ENCODE peak calls at places on chromosomes 11 and 22, in eight cellular contexts. I is HCT116; T is IMR-90; Y is aorta; J is transverse colon; R is colonic mucosa; H is effector memory CD4-positive, alpha-beta T cell; N is CD4-positive, alpha-beta memory T cell. S is an unnamed sample.
A peak's percentile ranks its signal among the peaks of the same experiment; 100 is the strongest.

GRCh38 chr11:43119275-43119970 is 192.4 kb upstream of the API5 start:
- DNase-seq in I (no peak), T (no peak), Y (no peak), J (no peak), R (no peak), H (no peak), N (no peak), S (no peak)

GRCh38 chr11:106072804-106073203 is 4.3 kb downstream of the KBTBD3 start:
- DNase-seq in I (no peak), T (no peak), Y (no peak), J (no peak), R (no peak), H (no peak), N (no peak), S (no peak)

GRCh38 chr11:353315-353857 is 15.9 kb upstream of the B4GALNT4 start:
- DNase-seq in I (no peak), T (peak; percentile 77), Y (peak; percentile 94), J (peak; percentile 73), R (peak; percentile 66), H (no peak), N (no peak), S (peak; percentile 69)

GRCh38 chr11:68686486-68686885 is 2.1 kb downstream of the GAL start:
- DNase-seq in I (no peak), T (no peak), Y (no peak), J (no peak), R (no peak), H (no peak), N (no peak), S (no peak)

GRCh38 chr22:48710410-48710809 is 1117.3 kb downstream of the BRD1 start:
- DNase-seq in I (no peak), T (no peak), Y (peak; percentile 59), J (no peak), R (no peak), H (no peak), N (no peak), S (peak; percentile 23)

GRCh38 chr11:69915501-69916250 is 96.5 kb upstream of the FGF3 start:
- DNase-seq in I (peak; percentile 60), T (peak; percentile 76), Y (peak; percentile 97), J (peak; percentile 79), R (peak; percentile 87), H (no peak), N (no peak), S (peak; percentile 74)

GRCh38 chr11:66891849-66892660 is 35.2 kb downstream of the LRFN4 start:
- DNase-seq in I (peak; percentile 96), T (peak; percentile 99), Y (no peak), J (peak; percentile 59), R (peak; percentile 49), H (no peak), N (no peak), S (peak; percentile 46)

GRCh38 chr22:18970180-18970947 is 34.3 kb upstream of the PRODH start:
- DNase-seq in I (no peak), T (no peak), Y (no peak), J (no peak), R (no peak), H (no peak), N (no peak), S (peak; percentile 76)

GRCh38 chr11:88424881-88425280 is 87.3 kb upstream of the CTSC start:
- DNase-seq in I (no peak), T (no peak), Y (no peak), J (no peak), R (no peak), H (no peak), N (no peak), S (no peak)

GRCh38 chr11:75570559-75571139 is 8.6 kb downstream of the SERPINH1 start:
- DNase-seq in I (no peak), T (no peak), Y (no peak), J (no peak), R (no peak), H (no peak), N (no peak), S (no peak)

GRCh38 chr11:32586576-32587190 is 3.1 kb downstream of the EIF3M start:
- DNase-seq in I (peak; percentile 29), T (peak; percentile 24), Y (no peak), J (no peak), R (no peak), H (no peak), N (no peak), S (no peak)

GRCh38 chr11:103484545-103484944 is 375.3 kb downstream of the DYNC2H1 start:
- DNase-seq in I (no peak), T (no peak), Y (no peak), J (no peak), R (no peak), H (no peak), N (no peak), S (no peak)

GRCh38 chr11:67374571-67375276 is 1.3 kb upstream of the CLCF1 start:
- DNase-seq in I (no peak), T (no peak), Y (no peak), J (no peak), R (no peak), H (no peak), N (no peak), S (no peak)

GRCh38 chr22:29022101-29022817 is 39.4 kb downstream of the C22orf31 start:
- DNase-seq in I (no peak), T (no peak), Y (no peak), J (no peak), R (no peak), H (no peak), N (no peak), S (no peak)

GRCh38 chr11:35427158-35427557 is 7.8 kb upstream of the SLC1A2 start:
- DNase-seq in I (no peak), T (peak; percentile 54), Y (no peak), J (no peak), R (no peak), H (no peak), N (no peak), S (no peak)

GRCh38 chr11:125338886-125339811 is 156.9 kb downstream of the FEZ1 start:
- DNase-seq in I (no peak), T (no peak), Y (peak; percentile 78), J (no peak), R (no peak), H (no peak), N (no peak), S (no peak)

GRCh38 chr11:45234306-45235006 is 51.7 kb downstream of the SYT13 start:
- DNase-seq in I (no peak), T (no peak), Y (no peak), J (no peak), R (no peak), H (no peak), N (no peak), S (no peak)

GRCh38 chr11:64400667-64401066 is 41.7 kb downstream of the RPS6KA4 start:
- DNase-seq in I (no peak), T (no peak), Y (no peak), J (no peak), R (no peak), H (no peak), N (no peak), S (no peak)

GRCh38 chr11:72712168-72712721 is 38.0 kb upstream of the PDE2A start:
- DNase-seq in I (no peak), T (no peak), Y (no peak), J (peak; percentile 50), R (peak; percentile 42), H (no peak), N (no peak), S (peak; percentile 89)

GRCh38 chr22:42289671-42290269 is 19.3 kb upstream of the TCF20 start:
- DNase-seq in I (no peak), T (no peak), Y (no peak), J (no peak), R (no peak), H (no peak), N (no peak), S (no peak)

GRCh38 chr11:103649401-103649895 is 387.0 kb upstream of the DDI1 start:
- DNase-seq in I (no peak), T (no peak), Y (no peak), J (no peak), R (no peak), H (no peak), N (no peak), S (no peak)

GRCh38 chr22:20106205-20106848 is 9.6 kb upstream of the RANBP1 start:
- DNase-seq in I (no peak), T (no peak), Y (peak; percentile 56), J (no peak), R (no peak), H (no peak), N (peak; percentile 28), S (no peak)
- H3K36me3 ChIP-seq in I (peaks cover 29% of the 10 kb centered on the region), T (peaks cover 76% of the 10 kb centered on the region), Y (peaks cover 14% of the 10 kb centered on the region), J (peaks cover 29% of the 10 kb centered on the region), R (peaks cover 23% of the 10 kb centered on the region), H (peaks cover 54% of the 10 kb centered on the region), N (peaks cover 64% of the 10 kb centered on the region), S (no peaks in the 10 kb centered on the region)

GRCh38 chr11:112318193-112318592 is 57.5 kb upstream of the PLET1 start:
- DNase-seq in I (peak; percentile 4), T (peak; percentile 96), Y (no peak), J (no peak), R (no peak), H (no peak), N (no peak), S (no peak)
- H3K4me1 ChIP-seq in I (peaks cover 25% of the 10 kb centered on the region), T (peaks cover 20% of the 10 kb centered on the region), Y (peaks cover 4% of the 10 kb centered on the region), J (peaks cover 23% of the 10 kb centered on the region), R (peaks cover 8% of the 10 kb centered on the region), H (peaks cover 12% of the 10 kb centered on the region), N (peaks cover 15% of the 10 kb centered on the region), S (peaks cover 19% of the 10 kb centered on the region)

GRCh38 chr11:3041699-3042098 is 15.5 kb downstream of the CARS1 start:
- DNase-seq in I (no peak), T (no peak), Y (no peak), J (no peak), R (no peak), H (no peak), N (no peak), S (no peak)

GRCh38 chr11:3043315-3043871 is 13.8 kb downstream of the CARS1 start:
- DNase-seq in I (no peak), T (no peak), Y (peak; percentile 93), J (peak; percentile 31), R (no peak), H (no peak), N (no peak), S (no peak)

GRCh38 chr11:3042496-3043314 is 14.5 kb downstream of the CARS1 start:
- DNase-seq in I (no peak), T (no peak), Y (no peak), J (no peak), R (no peak), H (no peak), N (no peak), S (no peak)

GRCh38 chr11:3037945-3038271 is 19.3 kb downstream of the CARS1 start:
- DNase-seq in I (no peak), T (no peak), Y (no peak), J (no peak), R (no peak), H (no peak), N (no peak), S (no peak)

GRCh38 chr11:3040881-3041280 is 16.3 kb downstream of the CARS1 start:
- DNase-seq in I (no peak), T (no peak), Y (peak; percentile 44), J (no peak), R (no peak), H (no peak), N (no peak), S (no peak)
- H3K36me3 ChIP-seq in I (peaks cover 32% of the 10 kb centered on the region), T (peaks cover 63% of the 10 kb centered on the region), Y (peaks cover 4% of the 10 kb centered on the region), J (peaks cover 28% of the 10 kb centered on the region), R (peaks cover 7% of the 10 kb centered on the region), H (peaks cover 68% of the 10 kb centered on the region), N (peaks cover 45% of the 10 kb centered on the region), S (no peaks in the 10 kb centered on the region)

DNA sequence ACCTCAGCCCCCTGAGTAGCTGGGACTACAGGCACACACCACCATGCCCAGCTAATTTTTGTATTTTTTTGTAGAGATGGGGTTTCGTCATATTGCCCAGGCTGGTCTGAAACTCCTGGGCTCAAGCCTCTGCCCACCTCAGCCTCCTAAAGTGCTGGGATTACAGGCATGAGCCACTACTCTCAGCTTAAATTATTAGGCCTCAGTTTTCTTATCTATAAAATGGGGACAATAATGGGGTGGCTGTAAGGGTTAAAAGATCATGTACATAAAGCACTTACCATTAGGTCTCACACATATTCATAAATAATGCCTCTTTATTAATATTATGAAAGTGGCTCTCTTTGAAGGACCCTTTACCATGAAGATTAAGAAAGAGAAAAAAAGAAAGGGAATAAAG is 31.5 kb upstream of the CKAP5 start:
- DNase-seq in I (no peak), T (no peak), Y (no peak), J (no peak), R (no peak), H (no peak), N (no peak), S (no peak)
- H3K4me1 ChIP-seq in I (no peaks in the 10 kb centered on the region), T (no peaks in the 10 kb centered on the region), Y (no peaks in the 10 kb centered on the region), J (no peaks in the 10 kb centered on the region), R (no peaks in the 10 kb centered on the region), H (no peaks in the 10 kb centered on the region), N (no peaks in the 10 kb centered on the region), S (no peaks in the 10 kb centered on the region)

S was measured in left lung.